ENCODE peak calls at places on chromosomes 11 and 22, in five cellular contexts. A is fibroblast of the conjunctiva; R is RKO; V is stimulated activated CD8-positive, alpha-beta memory T cell treated with anti-CD3 and anti-CD28 coated beads, Interleukin-2, amount 100 ng/mL, for 1 hour; Q is caudate nucleus. Z is an unnamed sample.

GRCh38 chr11:132312161-132312560 is 941.7 kb downstream of the NTM start:
- DNase-seq in A (peak), R (peak), V (no peak), Q (no peak), Z (no peak)

GRCh38 chr11:124801014-124801413 is 808 bp upstream of the MSANTD2 start:
- DNase-seq in A (no peak), R (peak), V (no peak), Q (no peak), Z (peak)

GRCh38 chr11:69496202-69496557 is 14.7 kb downstream of the LINC01488 start:
- DNase-seq in A (no peak), R (no peak), V (no peak), Q (no peak), Z (no peak)

GRCh38 chr11:35971841-35972422 is 28.1 kb downstream of the LDLRAD3 start:
- DNase-seq in A (no peak), R (no peak), V (no peak), Q (no peak), Z (no peak)

GRCh38 chr11:64134963-64135362 is 30.9 kb downstream of the MACROD1 start:
- DNase-seq in A (no peak), R (no peak), V (no peak), Q (no peak), Z (no peak)

GRCh38 chr22:48320671-48321515 is 1506.8 kb downstream of the BRD1 start:
- DNase-seq in A (no peak), R (no peak), V (no peak), Q (no peak), Z (no peak)

GRCh38 chr11:94664336-94664735 is 97.2 kb downstream of the PIWIL4 start:
- DNase-seq in A (no peak), R (no peak), V (no peak), Q (no peak), Z (no peak)

GRCh38 chr11:34749666-34750659 is 129.1 kb downstream of the EHF start:
- DNase-seq in A (peak), R (no peak), V (no peak), Q (no peak), Z (no peak)

GRCh38 chr22:50506611-50507420 is 686 bp downstream of the LMF2 start:
- DNase-seq in A (no peak), R (peak), V (no peak), Q (no peak), Z (no peak)

GRCh38 chr11:47593934-47594855 is at the start of gene C1QTNF4:
- DNase-seq in A (no peak), R (no peak), V (no peak), Q (no peak), Z (no peak)

GRCh38 chr22:23380230-23380573 is 199.9 kb downstream of the IGLL1 start:
- DNase-seq in A (no peak), R (no peak), V (no peak), Q (no peak), Z (no peak)

GRCh38 chr22:41576877-41577276 is 12.8 kb downstream of the PMM1 start:
- DNase-seq in A (no peak), R (peak), V (no peak), Q (no peak), Z (peak)

GRCh38 chr22:35349704-35350538 is 31.0 kb upstream of the HMOX1 start:
- DNase-seq in A (peak), R (no peak), V (no peak), Q (no peak), Z (no peak)

GRCh38 chr11:61158691-61159381 is 2.4 kb downstream of the VPS37C start:
- DNase-seq in A (peak), R (no peak), V (no peak), Q (no peak), Z (no peak)

GRCh38 chr11:2097998-2098690 is 41.0 kb downstream of the IGF2 start:
- DNase-seq in A (no peak), R (no peak), V (no peak), Q (no peak), Z (no peak)

GRCh38 chr11:93611836-93612677 is 49.4 kb upstream of the CEP295 start:
- DNase-seq in A (no peak), R (no peak), V (no peak), Q (no peak), Z (no peak)

GRCh38 chr22:41951898-41952474 is at the start of gene SMIM45:
- DNase-seq in A (no peak), R (no peak), V (no peak), Q (peak), Z (no peak)

GRCh38 chr11:46348986-46349401 is 1.7 kb downstream of the DGKZ start:
- DNase-seq in A (no peak), R (no peak), V (no peak), Q (peak), Z (no peak)

GRCh38 chr11:58286249-58286648 is 18.2 kb upstream of the OR10W1 start:
- DNase-seq in A (peak), R (peak), V (no peak), Q (no peak), Z (peak)

GRCh38 chr22:23520875-23521441 is 59.1 kb downstream of the IGLL1 start:
- DNase-seq in A (peak), R (no peak), V (no peak), Q (no peak), Z (no peak)

GRCh38 chr11:104163100-104164027 is 583 bp downstream of the PDGFD start:
- DNase-seq in A (no peak), R (no peak), V (no peak), Q (no peak), Z (peak)

GRCh38 chr11:58769308-58769707 is 37.6 kb upstream of the GLYAT start:
- DNase-seq in A (no peak), R (no peak), V (no peak), Q (no peak), Z (no peak)

GRCh38 chr22:24429411-24430365 is 2.3 kb downstream of the ADORA2A start:
- DNase-seq in A (no peak), R (no peak), V (no peak), Q (no peak), Z (peak)